ENCODE peak calls at places on chromosomes 16 and 17, in five cellular contexts. One of them, this sample, is unnamed.

GRCh38 chr17:73291260-73291801 is 20.5 kb downstream of the CDC42EP4 start:
- DNase-seq in GM12891: peak
- DNase-seq in GM12878: peak
- DNase-seq in H1: no peak
- DNase-seq in K562: peak
- DNase-seq in this sample: no peak

GRCh38 chr17:40515491-40516041 is 14.1 kb upstream of the TNS4 start:
- DNase-seq in GM12891: no peak
- DNase-seq in GM12878: no peak
- DNase-seq in H1: no peak
- DNase-seq in K562: no peak
- DNase-seq in this sample: no peak

GRCh38 chr16:1262210-1262845 is 6.5 kb downstream of the TPSD1 start:
- DNase-seq in GM12891: no peak
- DNase-seq in GM12878: no peak
- DNase-seq in H1: no peak
- DNase-seq in K562: no peak
- DNase-seq in this sample: no peak

GRCh38 chr17:20077978-20078674 is 69.0 kb downstream of the SPECC1 start:
- DNase-seq in GM12878: no peak
- DNase-seq in GM12891: no peak
- DNase-seq in H1: no peak
- DNase-seq in K562: no peak
- DNase-seq in this sample: no peak

GRCh38 chr17:8039611-8040168 is 831 bp downstream of the ALOX15B start:
- DNase-seq in K562: no peak
- DNase-seq in H1: no peak
- DNase-seq in GM12878: no peak
- DNase-seq in GM12891: no peak
- DNase-seq in this sample: no peak

GRCh38 chr17:51676691-51677487 is 416.5 kb downstream of the UTP18 start:
- DNase-seq in GM12891: no peak
- DNase-seq in K562: no peak
- DNase-seq in GM12878: no peak
- DNase-seq in H1: no peak
- DNase-seq in this sample: no peak

GRCh38 chr17:43360376-43360738 is 38.4 kb upstream of the ARL4D start:
- DNase-seq in H1: no peak
- DNase-seq in K562: no peak
- DNase-seq in GM12878: no peak
- DNase-seq in GM12891: no peak
- DNase-seq in this sample: no peak

GRCh38 chr16:57003439-57004386 is 14.4 kb downstream of the NLRC5 start:
- DNase-seq in GM12891: no peak
- DNase-seq in K562: no peak
- DNase-seq in GM12878: no peak
- DNase-seq in H1: no peak
- DNase-seq in this sample: no peak

GRCh38 chr17:82457790-82458129 is 781 bp upstream of the NARF start:
- DNase-seq in GM12891: no peak
- DNase-seq in GM12878: peak
- DNase-seq in H1: no peak
- DNase-seq in K562: no peak
- DNase-seq in this sample: no peak

GRCh38 chr17:10879110-10879509 is 41.2 kb upstream of the PIRT start:
- DNase-seq in K562: no peak
- DNase-seq in GM12891: no peak
- DNase-seq in H1: peak
- DNase-seq in GM12878: no peak
- DNase-seq in this sample: no peak

DNA sequence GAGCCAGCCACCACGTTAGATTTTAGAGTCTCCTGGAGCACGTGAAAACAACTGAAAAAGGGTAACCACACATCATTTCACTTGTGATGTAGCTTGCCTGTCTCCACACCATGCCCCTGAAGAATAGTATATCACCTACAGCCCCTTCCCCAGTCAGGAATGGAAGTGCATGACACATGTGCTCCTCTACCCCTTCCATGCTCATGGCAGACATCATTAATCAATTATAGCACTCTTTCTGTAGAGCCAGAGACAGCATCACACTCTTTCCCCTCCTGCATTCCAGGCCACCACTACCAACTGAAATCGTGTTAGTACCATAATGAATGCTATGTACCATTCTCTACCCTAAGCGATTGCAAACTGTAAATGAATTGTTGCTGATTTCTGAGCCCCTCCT is 113.5 kb upstream of the PLCG2 start:
- DNase-seq in K562: no peak
- DNase-seq in GM12891: no peak
- DNase-seq in GM12878: no peak
- DNase-seq in H1: no peak
- DNase-seq in this sample: no peak
- TF ChIP-seq POLR2A in K562: no peak
- TF ChIP-seq POLR2A in GM12891: no peak
- TF ChIP-seq POLR2A in GM12878: no peak
- TF ChIP-seq POLR2A in H1: no peak
- TF ChIP-seq POLR2A in this sample: no peak

GRCh38 chr17:55722742-55723487 is at the start of gene TMEM100:
- DNase-seq in GM12891: no peak
- DNase-seq in H1: no peak
- DNase-seq in GM12878: no peak
- DNase-seq in K562: peak
- DNase-seq in this sample: no peak
- TF ChIP-seq POLR2AphosphoS5 in GM12891: no peak
- TF ChIP-seq POLR2AphosphoS5 in H1: no peak
- TF ChIP-seq POLR2AphosphoS5 in GM12878: no peak
- TF ChIP-seq POLR2AphosphoS5 in K562: no peak
- TF ChIP-seq POLR2AphosphoS5 in this sample: no peak

DNA sequence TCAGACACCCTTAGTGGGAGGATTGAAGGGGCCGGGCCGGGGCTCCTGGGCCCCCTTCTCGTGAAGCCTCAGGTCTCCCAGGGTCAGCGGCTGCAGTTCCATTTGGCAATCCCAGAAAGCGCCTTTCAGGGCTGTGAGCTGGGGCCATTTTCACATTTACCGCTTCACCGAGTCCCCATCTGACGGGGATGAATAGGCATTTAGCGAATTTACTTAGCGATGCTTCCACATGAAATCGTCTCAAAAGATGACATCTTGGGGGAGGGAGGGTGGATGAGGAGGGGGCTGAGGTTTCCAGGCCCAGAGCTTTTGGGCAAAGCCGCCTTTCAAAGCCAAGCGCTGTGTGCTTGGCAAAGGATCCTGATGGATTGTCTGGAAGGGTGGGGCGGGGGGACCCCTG is 309.7 kb downstream of the XYLT1 start:
- DNase-seq in K562: no peak
- DNase-seq in GM12878: no peak
- DNase-seq in H1: peak
- DNase-seq in GM12891: no peak
- DNase-seq in this sample: no peak
- TF ChIP-seq TAF1 in K562: no peak
- TF ChIP-seq TAF1 in GM12878: no peak
- TF ChIP-seq TAF1 in H1: no peak
- TF ChIP-seq TAF1 in GM12891: no peak
- TF ChIP-seq TAF1 in this sample: no peak

DNA sequence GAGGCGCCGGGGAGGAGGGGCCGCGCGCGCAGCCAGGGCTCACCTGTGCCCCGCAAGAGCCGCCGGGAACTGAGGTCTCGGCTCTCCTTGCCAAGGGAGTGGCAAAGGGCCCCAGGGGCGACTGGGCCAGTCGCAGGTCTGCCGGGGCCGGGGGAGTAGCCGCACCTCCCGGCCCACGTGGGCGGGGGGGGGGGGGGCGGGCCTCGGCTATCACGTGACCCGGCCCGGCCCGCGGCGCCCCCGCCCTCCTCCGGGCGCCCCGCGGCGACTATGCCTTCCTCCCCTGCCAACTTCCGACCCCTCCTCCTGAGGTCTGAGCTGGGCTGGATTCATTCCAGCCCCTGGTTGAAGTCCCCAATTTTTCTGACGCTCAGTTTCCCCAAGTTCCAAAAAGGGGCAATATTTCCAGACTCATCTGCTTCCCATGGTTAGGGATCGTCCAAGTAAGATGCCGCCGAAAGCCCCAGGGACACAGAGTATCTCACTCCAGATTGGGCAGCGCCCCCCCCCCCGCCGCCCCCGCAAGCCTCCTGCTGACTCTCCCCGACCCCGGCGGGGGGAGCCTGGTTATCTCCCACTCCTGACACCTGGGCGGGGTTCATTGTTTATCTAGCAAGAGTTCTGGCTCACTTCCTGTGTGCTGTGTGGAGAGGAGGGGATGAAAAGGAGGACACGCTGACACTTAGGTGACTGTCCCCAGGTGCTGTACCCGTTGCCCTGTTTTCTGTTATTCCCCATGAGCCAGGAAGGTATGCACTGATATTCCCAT is at the start of gene TMC6:
- DNase-seq in GM12891: peak
- DNase-seq in GM12878: no peak
- DNase-seq in K562: peak
- DNase-seq in H1: peak
- DNase-seq in this sample: peak
- TF ChIP-seq POLR2A in GM12891: no peak
- TF ChIP-seq POLR2A in GM12878: peak
- TF ChIP-seq POLR2A in K562: no peak
- TF ChIP-seq POLR2A in H1: no peak
- TF ChIP-seq POLR2A in this sample: peak